ENCODE peak calls at places on chromosomes 2 and 18, in six cellular contexts. W is glutamatergic neuron, O is adipocyte, P is nephron progenitor cell, Q is cardiac muscle cell, K is pancreas. X is an unnamed sample.

GRCh38 chr2:208477741-208478140 is 71.1 kb downstream of the PTH2R start:
- DNase-seq in W (no peak), O (no peak), P (no peak), Q (no peak), K (no peak), X (no peak)

GRCh38 chr2:240395896-240396622 is 39.4 kb upstream of the GPC1 start:
- DNase-seq in W (no peak), O (no peak), P (no peak), Q (no peak), K (peak; percentile 36), X (peak; percentile 47)

GRCh38 chr2:100639588-100640195 is 76.9 kb downstream of the PDCL3 start:
- DNase-seq in W (no peak), O (no peak), P (no peak), Q (no peak), K (no peak), X (no peak)

GRCh38 chr2:181924336-181924735 is 32.8 kb downstream of the ITPRID2 start:
- DNase-seq in W (no peak), O (no peak), P (no peak), Q (no peak), K (no peak), X (no peak)

GRCh38 chr2:53863538-53864227 is 3.9 kb upstream of the GPR75 start:
- DNase-seq in W (no peak), O (no peak), P (no peak), Q (no peak), K (no peak), X (no peak)

GRCh38 chr2:170972508-170973224 is 43.6 kb downstream of the GORASP2 start:
- DNase-seq in W (no peak), O (no peak), P (no peak), Q (no peak), K (no peak), X (no peak)

GRCh38 chr18:62954341-62954740 is 239.0 kb downstream of the PHLPP1 start:
- DNase-seq in W (no peak), O (no peak), P (no peak), Q (no peak), K (no peak), X (no peak)

GRCh38 chr2:36478332-36478738 is 119.6 kb downstream of the FEZ2 start:
- DNase-seq in W (no peak), O (peak; percentile 92), P (no peak), Q (no peak), K (no peak), X (peak; percentile 93)

GRCh38 chr2:219442206-219443015 is 7.8 kb downstream of the SPEG start:
- DNase-seq in W (no peak), O (peak; percentile 46), P (no peak), Q (no peak), K (no peak), X (no peak)

GRCh38 chr2:43080626-43081025 is 145.8 kb downstream of the ZFP36L2 start:
- DNase-seq in W (no peak), O (no peak), P (no peak), Q (no peak), K (no peak), X (no peak)

GRCh38 chr2:107775791-107776190 is 50.9 kb upstream of the RGPD4 start:
- DNase-seq in W (no peak), O (no peak), P (no peak), Q (no peak), K (no peak), X (peak; percentile 24)

GRCh38 chr2:118974103-118974911 is 32.3 kb downstream of the MARCO start:
- DNase-seq in W (no peak), O (peak; percentile 3), P (no peak), Q (no peak), K (no peak), X (peak; percentile 90)

GRCh38 chr18:79515944-79516351 is 120.2 kb downstream of the NFATC1 start:
- DNase-seq in W (no peak), O (no peak), P (no peak), Q (no peak), K (peak; percentile 49), X (no peak)

GRCh38 chr2:2569836-2570235 is 238.8 kb upstream of the MYT1L start:
- DNase-seq in W (no peak), O (no peak), P (no peak), Q (no peak), K (no peak), X (no peak)

GRCh38 chr2:173657996-173658717 is 303.5 kb downstream of the CDCA7 start:
- DNase-seq in W (no peak), O (peak; percentile 94), P (no peak), Q (no peak), K (no peak), X (peak; percentile 82)